ENCODE peak calls at places on chromosomes 12 and 14, in eight cellular contexts. F is pancreas, Y is AG04450, M is vagina, G is esophagus squamous epithelium, E is RWPE2, C is BJ, S is uterus. Z is an unnamed sample.
A peak's percentile ranks its signal among the peaks of the same experiment; 100 is the strongest.

GRCh38 chr12:66708704-66709443 is 30.0 kb upstream of the GRIP1 start:
- DNase-seq in G (no peak), F (no peak), Y (no peak), S (no peak), C (no peak), E (no peak), M (no peak), Z (peak; percentile 8)

GRCh38 chr14:105067969-105068301 is 2.7 kb upstream of the GPR132 start:
- DNase-seq in F (no peak), M (no peak), Y (no peak), C (no peak), S (no peak), E (no peak), G (no peak), Z (no peak)

GRCh38 chr14:74380172-74380571 is 31.9 kb downstream of the VRTN start:
- DNase-seq in E (no peak), F (no peak), S (no peak), M (no peak), C (no peak), G (no peak), Y (no peak), Z (no peak)

GRCh38 chr12:107448198-107448597 is 237.4 kb upstream of the PWP1 start:
- DNase-seq in M (no peak), G (no peak), E (no peak), S (no peak), C (no peak), F (no peak), Y (no peak), Z (peak; percentile 34)

GRCh38 chr12:42756841-42757661 is 167.5 kb upstream of the PRICKLE1 start:
- DNase-seq in Y (peak; percentile 81), S (peak; percentile 39), C (peak; percentile 71), G (no peak), F (peak; percentile 64), M (no peak), E (peak; percentile 71), Z (peak; percentile 89)

GRCh38 chr12:3304436-3305135 is 186.4 kb upstream of the PRMT8 start:
- DNase-seq in S (no peak), Y (peak; percentile 30), C (peak; percentile 54), F (peak; percentile 39), M (no peak), G (no peak), E (peak; percentile 93), Z (peak; percentile 89)

GRCh38 chr12:39145175-39145999 is 240.0 kb upstream of the CPNE8 start:
- DNase-seq in E (no peak), S (peak; percentile 37), F (peak; percentile 19), G (no peak), M (no peak), C (no peak), Y (no peak), Z (peak; percentile 26)

GRCh38 chr12:9064815-9065606 is 50.7 kb downstream of the A2M start:
- DNase-seq in G (no peak), S (peak; percentile 75), C (no peak), M (peak; percentile 95), F (peak; percentile 94), Y (no peak), E (peak; percentile 63), Z (peak; percentile 39)

GRCh38 chr14:93049295-93049694 is 66.4 kb downstream of the ITPK1 start:
- DNase-seq in S (no peak), E (no peak), F (no peak), Y (no peak), M (no peak), C (no peak), G (no peak), Z (no peak)

GRCh38 chr12:107091381-107091780 is 2.0 kb downstream of the CRY1 start:
- DNase-seq in G (no peak), C (peak; percentile 29), S (no peak), F (no peak), Y (no peak), E (no peak), M (no peak), Z (peak; percentile 89)

GRCh38 chr12:56565510-56566101 is 44.0 kb downstream of the RBMS2 start:
- DNase-seq in Y (peak; percentile 66), S (peak; percentile 72), E (no peak), F (peak; percentile 12), C (peak; percentile 45), M (peak; percentile 97), G (no peak), Z (peak; percentile 74)

GRCh38 chr12:129193263-129193871 is 340.1 kb downstream of the GLT1D1 start:
- DNase-seq in G (no peak), F (peak; percentile 24), S (no peak), Y (no peak), E (no peak), C (no peak), M (peak; percentile 8), Z (peak; percentile 5)

GRCh38 chr12:52681551-52682380 is 1.6 kb upstream of the KRT1 start:
- DNase-seq in E (no peak), C (no peak), Y (no peak), M (no peak), S (no peak), F (no peak), G (no peak), Z (no peak)

GRCh38 chr12:85866929-85867776 is 6.9 kb upstream of the NTS start:
- DNase-seq in M (no peak), C (no peak), G (no peak), S (peak; percentile 31), E (no peak), F (peak; percentile 66), Y (peak; percentile 13), Z (peak; percentile 72)

GRCh38 chr12:50062733-50063452 is 5.5 kb downstream of the ASIC1 start:
- DNase-seq in F (no peak), E (no peak), C (no peak), M (no peak), S (no peak), Y (no peak), G (no peak), Z (no peak)

DNA sequence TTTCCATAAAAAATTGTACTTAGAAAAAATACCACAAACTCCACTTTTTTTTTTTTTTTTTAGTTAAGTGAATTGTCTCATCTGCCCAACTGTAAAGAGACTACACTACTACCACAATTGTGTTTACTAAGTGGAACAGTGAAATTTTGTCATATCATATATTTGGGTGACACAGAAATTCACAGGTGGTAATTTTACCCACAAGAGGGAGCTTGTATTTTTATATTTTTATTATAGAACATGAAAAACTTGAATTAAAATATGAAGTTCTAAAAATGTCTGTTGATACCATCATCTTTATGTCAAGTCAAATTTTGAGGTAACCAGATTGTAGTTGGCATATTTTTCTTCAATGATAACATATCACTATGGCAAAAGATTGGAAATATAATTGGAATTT is 329.4 kb upstream of the SOX5 start:
- DNase-seq in E (no peak), M (no peak), Y (no peak), F (no peak), C (no peak), G (no peak), S (no peak), Z (no peak)
- TF ChIP-seq CTCF in E (no peak), M (no peak), Y (no peak), F (no peak), C (no peak), G (no peak), S (no peak), Z (no peak)

GRCh38 chr14:100654814-100655795 is 67.9 kb upstream of the BEGAIN start:
- DNase-seq in S (no peak), Y (no peak), G (no peak), F (peak; percentile 71), E (no peak), C (no peak), M (no peak), Z (no peak)
- H3K4me3 ChIP-seq in S (no peak overlapping the region), Y (no peak overlapping the region), G (no peak overlapping the region), F (peak overlapping the region; percentile 29), E (no peak overlapping the region), C (no peak overlapping the region), M (no peak overlapping the region), Z (no peak overlapping the region)

GRCh38 chr12:100141998-100142850 is 450 bp downstream of the BLTP3B start:
- DNase-seq in E (no peak), Y (no peak), G (no peak), F (peak; percentile 53), C (no peak), S (peak; percentile 46), M (no peak), Z (no peak)
- TF ChIP-seq CTCF in E (no peak), Y (no peak), G (no peak), F (no peak), C (no peak), S (no peak), M (no peak), Z (no peak)

DNA sequence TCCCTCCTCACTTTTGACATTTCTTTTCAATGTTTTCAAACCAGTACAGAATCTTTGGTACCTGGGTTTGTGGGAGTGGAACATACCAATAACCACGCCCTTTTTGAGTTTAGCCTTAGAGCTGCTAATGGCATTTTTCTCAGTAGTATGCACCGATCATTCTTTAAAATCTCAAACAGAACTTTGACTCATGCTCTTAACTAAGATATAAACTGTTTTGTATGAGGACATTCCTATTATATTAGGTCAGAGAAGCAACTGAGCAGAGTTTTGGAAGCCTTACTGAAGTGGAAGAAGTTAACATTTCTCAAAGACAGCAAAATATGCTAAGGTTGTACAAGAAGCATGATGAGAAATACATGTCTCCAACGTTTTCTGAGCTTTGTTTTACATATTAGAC is 819.2 kb downstream of the FSCB start:
- DNase-seq in E (no peak), S (no peak), G (no peak), F (no peak), M (no peak), C (no peak), Y (peak; percentile 57), Z (peak; percentile 47)
- H3K4me3 ChIP-seq in E (no peak overlapping the region), S (no peak overlapping the region), G (no peak overlapping the region), F (no peak overlapping the region), M (no peak overlapping the region), C (no peak overlapping the region), Y (no peak overlapping the region), Z (no peak overlapping the region)

DNA sequence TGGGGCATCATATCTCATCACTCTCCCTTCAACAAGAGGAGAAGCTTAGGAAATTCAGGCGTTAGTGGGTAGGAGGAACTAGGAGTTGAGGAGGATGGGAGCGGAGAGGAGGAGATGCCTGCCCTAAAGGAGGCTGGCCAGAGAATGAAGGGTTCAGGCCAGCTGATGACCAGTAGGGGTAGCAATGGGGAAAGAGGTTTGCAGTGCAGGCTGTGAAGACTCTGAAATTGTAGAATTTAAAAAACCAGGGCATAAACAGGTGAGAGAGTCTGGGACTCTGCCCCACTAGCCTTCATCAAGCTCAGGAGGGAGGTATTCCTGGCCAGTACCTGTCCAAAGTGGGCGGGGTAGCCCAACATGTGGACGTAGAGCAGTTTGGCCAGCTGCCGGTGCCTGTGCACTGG is 807 bp downstream of the AP1G2 start:
- DNase-seq in F (peak; percentile 77), E (no peak), M (no peak), C (no peak), G (no peak), S (no peak), Y (no peak), Z (no peak)
- TF ChIP-seq CTCF in F (no peak), E (no peak), M (no peak), C (peak; percentile 37), G (no peak), S (peak; percentile 19), Y (peak; percentile 18), Z (peak; percentile 33)

DNA sequence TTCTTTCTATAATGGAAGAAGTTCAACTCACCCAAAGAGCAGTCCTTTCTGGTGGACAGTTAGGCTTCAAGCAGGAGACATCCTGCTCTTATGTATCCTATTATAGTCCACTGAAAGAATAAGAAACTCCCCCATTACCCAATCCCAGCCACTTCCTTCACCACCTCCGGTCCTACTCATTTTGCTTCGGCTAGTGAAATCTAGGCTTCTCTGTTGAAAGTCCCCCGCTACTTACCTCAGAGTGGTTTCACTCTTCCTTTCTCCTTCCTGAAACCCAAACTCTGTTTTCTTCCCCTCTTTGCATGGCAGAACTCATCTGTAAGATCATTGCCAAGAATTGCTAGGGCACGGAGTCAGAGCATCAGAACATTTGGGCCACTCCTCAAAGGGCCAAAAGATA is at the start of gene GPR84:
- DNase-seq in C (no peak), Y (no peak), S (no peak), G (no peak), E (no peak), M (no peak), F (no peak), Z (no peak)
- H3K4me3 ChIP-seq in C (no peak within 1 kb of the TSS), Y (no peak within 1 kb of the TSS), S (no peak within 1 kb of the TSS), G (no peak within 1 kb of the TSS), E (no peak within 1 kb of the TSS), M (no peak within 1 kb of the TSS), F (no peak within 1 kb of the TSS), Z (no peak within 1 kb of the TSS)